ENCODE peak calls at places on chromosome 4, in eight cellular contexts. One of them, this sample, is unnamed.

GRCh38 chr4:98711526-98711925 is 53.1 kb upstream of the TSPAN5 start:
- DNase-seq in sigmoid colon: no peak
- DNase-seq in fibroblast of pulmonary artery: no peak
- DNase-seq in tibial nerve: no peak
- DNase-seq in fibroblast of lung: no peak
- DNase-seq in upper lobe of right lung: no peak
- DNase-seq in cardiac muscle cell: no peak
- DNase-seq in mammary epithelial cell: no peak
- DNase-seq in this sample: no peak

GRCh38 chr4:646460-646859 is 21.1 kb downstream of the PDE6B start:
- DNase-seq in mammary epithelial cell: no peak
- DNase-seq in fibroblast of pulmonary artery: no peak
- DNase-seq in cardiac muscle cell: no peak
- DNase-seq in tibial nerve: no peak
- DNase-seq in sigmoid colon: no peak
- DNase-seq in fibroblast of lung: no peak
- DNase-seq in upper lobe of right lung: no peak
- DNase-seq in this sample: no peak

GRCh38 chr4:71333960-71334951 is 4.6 kb upstream of the SLC4A4 start:
- DNase-seq in tibial nerve: no peak
- DNase-seq in sigmoid colon: no peak
- DNase-seq in fibroblast of lung: peak
- DNase-seq in fibroblast of pulmonary artery: no peak
- DNase-seq in mammary epithelial cell: peak
- DNase-seq in cardiac muscle cell: no peak
- DNase-seq in upper lobe of right lung: no peak
- DNase-seq in this sample: no peak

GRCh38 chr4:81606796-81607550 is 135.3 kb upstream of the RASGEF1B start:
- DNase-seq in cardiac muscle cell: no peak
- DNase-seq in mammary epithelial cell: peak
- DNase-seq in tibial nerve: no peak
- DNase-seq in fibroblast of pulmonary artery: peak
- DNase-seq in sigmoid colon: no peak
- DNase-seq in upper lobe of right lung: no peak
- DNase-seq in fibroblast of lung: peak
- DNase-seq in this sample: peak

GRCh38 chr4:159103406-159104131 is 690 bp downstream of the RAPGEF2 start:
- DNase-seq in cardiac muscle cell: peak
- DNase-seq in tibial nerve: peak
- DNase-seq in upper lobe of right lung: peak
- DNase-seq in fibroblast of lung: peak
- DNase-seq in fibroblast of pulmonary artery: peak
- DNase-seq in mammary epithelial cell: peak
- DNase-seq in sigmoid colon: peak
- DNase-seq in this sample: peak

GRCh38 chr4:56790566-56791175 is 30.8 kb downstream of the SPINK2 start:
- DNase-seq in fibroblast of lung: peak
- DNase-seq in mammary epithelial cell: no peak
- DNase-seq in fibroblast of pulmonary artery: no peak
- DNase-seq in tibial nerve: no peak
- DNase-seq in upper lobe of right lung: no peak
- DNase-seq in sigmoid colon: no peak
- DNase-seq in cardiac muscle cell: no peak
- DNase-seq in this sample: peak

GRCh38 chr4:169229571-169230028 is 41.2 kb downstream of the SH3RF1 start:
- DNase-seq in fibroblast of pulmonary artery: peak
- DNase-seq in cardiac muscle cell: no peak
- DNase-seq in sigmoid colon: no peak
- DNase-seq in fibroblast of lung: peak
- DNase-seq in mammary epithelial cell: peak
- DNase-seq in tibial nerve: no peak
- DNase-seq in upper lobe of right lung: no peak
- DNase-seq in this sample: peak

GRCh38 chr4:173230077-173230476 is 61.5 kb downstream of the GALNT7 start:
- DNase-seq in mammary epithelial cell: no peak
- DNase-seq in tibial nerve: no peak
- DNase-seq in fibroblast of pulmonary artery: no peak
- DNase-seq in fibroblast of lung: no peak
- DNase-seq in sigmoid colon: no peak
- DNase-seq in cardiac muscle cell: no peak
- DNase-seq in upper lobe of right lung: no peak
- DNase-seq in this sample: no peak

GRCh38 chr4:153483432-153484418 is 17.6 kb downstream of the TMEM131L start:
- DNase-seq in fibroblast of pulmonary artery: peak
- DNase-seq in cardiac muscle cell: no peak
- DNase-seq in sigmoid colon: no peak
- DNase-seq in upper lobe of right lung: no peak
- DNase-seq in fibroblast of lung: peak
- DNase-seq in mammary epithelial cell: no peak
- DNase-seq in tibial nerve: no peak
- DNase-seq in this sample: peak

GRCh38 chr4:55183926-55184599 is 58.7 kb upstream of the KDR start:
- DNase-seq in upper lobe of right lung: no peak
- DNase-seq in fibroblast of lung: peak
- DNase-seq in tibial nerve: no peak
- DNase-seq in cardiac muscle cell: no peak
- DNase-seq in sigmoid colon: no peak
- DNase-seq in mammary epithelial cell: peak
- DNase-seq in fibroblast of pulmonary artery: peak
- DNase-seq in this sample: peak

GRCh38 chr4:17400696-17401095 is 111.2 kb downstream of the QDPR start:
- DNase-seq in cardiac muscle cell: no peak
- DNase-seq in mammary epithelial cell: no peak
- DNase-seq in upper lobe of right lung: no peak
- DNase-seq in tibial nerve: no peak
- DNase-seq in sigmoid colon: no peak
- DNase-seq in fibroblast of lung: peak
- DNase-seq in fibroblast of pulmonary artery: no peak
- DNase-seq in this sample: peak

GRCh38 chr4:40046311-40046980 is 10.2 kb upstream of the N4BP2 start:
- DNase-seq in mammary epithelial cell: peak
- DNase-seq in tibial nerve: no peak
- DNase-seq in sigmoid colon: no peak
- DNase-seq in upper lobe of right lung: no peak
- DNase-seq in fibroblast of pulmonary artery: peak
- DNase-seq in fibroblast of lung: peak
- DNase-seq in cardiac muscle cell: peak
- DNase-seq in this sample: no peak

GRCh38 chr4:126899382-126899801 is 733.4 kb upstream of the INTU start:
- DNase-seq in sigmoid colon: no peak
- DNase-seq in fibroblast of pulmonary artery: peak
- DNase-seq in tibial nerve: no peak
- DNase-seq in upper lobe of right lung: no peak
- DNase-seq in mammary epithelial cell: peak
- DNase-seq in cardiac muscle cell: peak
- DNase-seq in fibroblast of lung: peak
- DNase-seq in this sample: peak

GRCh38 chr4:151692443-151692782 is 68.4 kb downstream of the GATB start:
- DNase-seq in fibroblast of lung: no peak
- DNase-seq in fibroblast of pulmonary artery: no peak
- DNase-seq in sigmoid colon: no peak
- DNase-seq in tibial nerve: no peak
- DNase-seq in cardiac muscle cell: no peak
- DNase-seq in mammary epithelial cell: no peak
- DNase-seq in upper lobe of right lung: no peak
- DNase-seq in this sample: no peak

GRCh38 chr4:581753-582361 is 5.8 kb upstream of the TMEM271 start:
- DNase-seq in fibroblast of lung: no peak
- DNase-seq in mammary epithelial cell: no peak
- DNase-seq in sigmoid colon: no peak
- DNase-seq in tibial nerve: no peak
- DNase-seq in cardiac muscle cell: no peak
- DNase-seq in fibroblast of pulmonary artery: no peak
- DNase-seq in upper lobe of right lung: no peak
- DNase-seq in this sample: no peak

GRCh38 chr4:173752610-173753009 is 222.6 kb upstream of the HAND2 start:
- DNase-seq in fibroblast of pulmonary artery: peak
- DNase-seq in fibroblast of lung: no peak
- DNase-seq in mammary epithelial cell: peak
- DNase-seq in upper lobe of right lung: no peak
- DNase-seq in sigmoid colon: no peak
- DNase-seq in cardiac muscle cell: peak
- DNase-seq in tibial nerve: no peak
- DNase-seq in this sample: no peak

GRCh38 chr4:57095956-57096355 is 14.2 kb downstream of the IGFBP7 start:
- DNase-seq in fibroblast of pulmonary artery: peak
- DNase-seq in fibroblast of lung: no peak
- DNase-seq in sigmoid colon: no peak
- DNase-seq in mammary epithelial cell: no peak
- DNase-seq in upper lobe of right lung: no peak
- DNase-seq in tibial nerve: no peak
- DNase-seq in cardiac muscle cell: no peak
- DNase-seq in this sample: no peak

GRCh38 chr4:15001248-15001824 is 945 bp upstream of the CPEB2 start:
- DNase-seq in fibroblast of lung: peak
- DNase-seq in upper lobe of right lung: peak
- DNase-seq in mammary epithelial cell: peak
- DNase-seq in tibial nerve: peak
- DNase-seq in cardiac muscle cell: peak
- DNase-seq in sigmoid colon: peak
- DNase-seq in fibroblast of pulmonary artery: peak
- DNase-seq in this sample: peak

GRCh38 chr4:65033899-65034298 is 624.6 kb upstream of the TECRL start:
- DNase-seq in fibroblast of pulmonary artery: peak
- DNase-seq in cardiac muscle cell: peak
- DNase-seq in upper lobe of right lung: no peak
- DNase-seq in fibroblast of lung: no peak
- DNase-seq in sigmoid colon: no peak
- DNase-seq in tibial nerve: no peak
- DNase-seq in mammary epithelial cell: no peak
- DNase-seq in this sample: no peak
- TF ChIP-seq CTCF in fibroblast of pulmonary artery: peak
- TF ChIP-seq CTCF in cardiac muscle cell: no peak
- TF ChIP-seq CTCF in upper lobe of right lung: no peak
- TF ChIP-seq CTCF in fibroblast of lung: no peak
- TF ChIP-seq CTCF in sigmoid colon: no peak
- TF ChIP-seq CTCF in tibial nerve: no peak
- TF ChIP-seq CTCF in mammary epithelial cell: peak
- TF ChIP-seq CTCF in this sample: no peak

DNA sequence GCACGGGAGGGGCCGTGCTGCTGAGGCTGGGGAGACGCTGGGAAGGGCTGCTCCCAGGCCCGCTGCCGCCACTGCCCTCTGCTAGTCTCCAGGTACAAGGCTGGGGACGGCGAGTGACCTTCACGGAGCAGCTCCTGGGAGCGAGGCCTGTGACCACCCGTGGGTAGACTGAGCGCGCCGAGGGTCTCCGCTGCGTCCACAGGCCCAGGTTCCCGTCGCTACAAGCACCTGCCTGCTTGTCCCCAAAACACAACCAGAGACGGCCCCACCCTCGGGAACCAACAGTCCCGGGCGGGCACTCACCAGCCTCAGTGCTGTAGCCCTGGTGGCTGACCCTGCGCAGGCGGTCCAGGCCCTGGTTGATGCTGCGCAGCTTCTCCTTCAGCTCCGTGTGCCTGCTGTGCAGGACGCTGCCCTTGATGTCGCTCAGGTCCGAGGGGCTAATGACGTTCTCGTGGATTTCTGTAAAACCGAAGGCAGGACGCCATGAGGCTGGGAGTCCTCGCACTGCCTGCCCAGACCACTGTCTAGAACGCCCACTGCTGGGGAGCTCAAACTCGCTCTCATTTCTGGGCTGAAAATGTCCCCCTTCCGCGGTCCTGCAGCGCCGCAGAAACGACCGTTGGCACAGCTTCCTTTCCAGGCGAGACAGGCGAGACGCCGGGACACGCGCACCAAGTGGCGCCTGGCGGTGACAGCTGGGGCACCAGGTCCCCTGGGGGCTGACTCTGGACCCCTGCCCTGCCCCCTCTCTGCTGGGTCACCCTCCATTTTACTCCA is 14.3 kb downstream of the LRPAP1 start:
- DNase-seq in fibroblast of lung: no peak
- DNase-seq in fibroblast of pulmonary artery: no peak
- DNase-seq in cardiac muscle cell: no peak
- DNase-seq in mammary epithelial cell: no peak
- DNase-seq in tibial nerve: no peak
- DNase-seq in upper lobe of right lung: no peak
- DNase-seq in sigmoid colon: peak
- DNase-seq in this sample: no peak
- H3K4me3 ChIP-seq in fibroblast of lung: no peak
- H3K4me3 ChIP-seq in fibroblast of pulmonary artery: no peak
- H3K4me3 ChIP-seq in cardiac muscle cell: no peak
- H3K4me3 ChIP-seq in mammary epithelial cell: no peak
- H3K4me3 ChIP-seq in tibial nerve: no peak
- H3K4me3 ChIP-seq in upper lobe of right lung: no peak
- H3K4me3 ChIP-seq in sigmoid colon: no peak
- H3K4me3 ChIP-seq in this sample: no peak

DNA sequence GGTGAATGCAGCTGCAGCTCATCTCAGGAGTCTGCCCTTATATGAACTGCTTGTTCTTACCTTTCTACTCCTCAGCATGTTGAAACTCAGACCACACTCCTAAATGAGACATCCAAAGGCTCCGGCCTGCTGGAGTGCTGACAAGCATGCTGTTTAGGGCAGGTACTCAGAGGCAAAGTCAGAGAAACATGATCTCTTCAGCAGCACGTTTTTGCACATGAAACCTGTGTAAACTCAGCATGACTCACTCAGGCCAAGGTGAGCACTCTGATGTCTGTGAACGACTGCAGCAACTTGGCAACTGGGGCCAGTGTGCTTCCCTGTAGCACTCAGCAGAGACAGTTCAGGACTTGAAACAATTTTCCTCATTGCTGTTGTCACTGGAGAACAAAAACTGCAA is 109.5 kb downstream of the PACRGL start:
- DNase-seq in cardiac muscle cell: peak
- DNase-seq in upper lobe of right lung: peak
- DNase-seq in fibroblast of lung: no peak
- DNase-seq in sigmoid colon: no peak
- DNase-seq in fibroblast of pulmonary artery: no peak
- DNase-seq in mammary epithelial cell: peak
- DNase-seq in tibial nerve: no peak
- DNase-seq in this sample: no peak
- TF ChIP-seq CTCF in cardiac muscle cell: no peak
- TF ChIP-seq CTCF in upper lobe of right lung: no peak
- TF ChIP-seq CTCF in fibroblast of lung: no peak
- TF ChIP-seq CTCF in sigmoid colon: no peak
- TF ChIP-seq CTCF in fibroblast of pulmonary artery: no peak
- TF ChIP-seq CTCF in mammary epithelial cell: no peak
- TF ChIP-seq CTCF in tibial nerve: no peak
- TF ChIP-seq CTCF in this sample: no peak

DNA sequence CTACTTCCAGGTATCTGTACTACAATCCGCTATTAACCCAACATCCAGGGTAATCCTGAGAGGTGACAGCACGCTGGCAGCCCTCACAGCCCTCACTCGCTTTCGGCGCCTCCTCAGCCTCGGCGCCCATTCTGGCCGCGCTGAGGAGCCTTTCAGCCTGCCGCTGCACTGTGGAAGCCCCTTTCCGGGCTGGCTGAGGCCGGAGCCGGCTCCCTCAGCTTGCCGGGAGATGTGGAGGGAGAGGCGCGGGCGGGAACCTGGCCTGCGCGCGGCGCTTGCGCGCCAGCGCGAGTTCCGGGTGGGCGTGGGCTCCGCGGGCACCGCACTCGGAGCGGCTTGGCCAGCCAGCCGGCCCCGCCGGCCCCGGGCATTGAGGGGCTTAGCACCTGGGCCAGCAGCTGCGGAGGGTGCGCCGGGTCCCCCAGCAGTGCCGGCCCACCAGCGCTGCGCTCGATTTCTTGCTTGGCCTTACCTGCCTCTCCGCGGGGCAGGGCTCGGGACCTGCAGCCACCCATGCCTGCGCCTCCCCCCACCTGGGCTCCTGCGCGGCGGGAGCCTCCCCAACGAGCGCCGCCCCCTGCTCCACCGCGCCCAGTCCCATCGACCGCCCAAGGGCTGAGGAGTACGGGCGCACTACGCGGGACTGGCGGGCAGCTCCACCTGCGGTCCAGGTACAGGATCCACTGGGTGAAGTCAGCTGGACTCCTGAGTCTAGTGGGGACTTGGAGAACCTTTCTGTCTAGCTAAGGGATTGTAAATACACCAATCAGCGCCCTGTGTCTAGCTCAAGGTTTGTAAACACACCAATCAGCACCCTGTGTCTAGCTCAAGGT is 87.3 kb downstream of the PRSS12 start:
- DNase-seq in mammary epithelial cell: peak
- DNase-seq in fibroblast of lung: no peak
- DNase-seq in fibroblast of pulmonary artery: peak
- DNase-seq in upper lobe of right lung: peak
- DNase-seq in cardiac muscle cell: no peak
- DNase-seq in tibial nerve: no peak
- DNase-seq in sigmoid colon: no peak
- DNase-seq in this sample: no peak
- H3K4me3 ChIP-seq in mammary epithelial cell: peak
- H3K4me3 ChIP-seq in fibroblast of lung: peak
- H3K4me3 ChIP-seq in fibroblast of pulmonary artery: peak
- H3K4me3 ChIP-seq in upper lobe of right lung: peak
- H3K4me3 ChIP-seq in cardiac muscle cell: peak
- H3K4me3 ChIP-seq in tibial nerve: peak
- H3K4me3 ChIP-seq in sigmoid colon: peak
- H3K4me3 ChIP-seq in this sample: peak